ENCODE peak calls at places on chromosome 18, in four cellular contexts. B, F, Y and A are unnamed samples.

GRCh38 chr18:13216092-13216582 is 2.4 kb upstream of the LDLRAD4 start:
- DNase-seq in B (no peak), F (peak; percentile 4), Y (peak; percentile 23), A (peak; percentile 31)

GRCh38 chr18:45749918-45750689 is 26.1 kb downstream of the SLC14A1 start:
- DNase-seq in B (no peak), F (peak; percentile 32), Y (no peak), A (no peak)

GRCh38 chr18:59276047-59276446 is 2.8 kb upstream of the RAX start:
- DNase-seq in B (no peak), F (no peak), Y (no peak), A (no peak)

GRCh38 chr18:4599312-4599711 is 144.2 kb upstream of the DLGAP1 start:
- DNase-seq in B (no peak), F (no peak), Y (no peak), A (no peak)

GRCh38 chr18:70261141-70261788 is 27.6 kb upstream of the SOCS6 start:
- DNase-seq in B (no peak), F (no peak), Y (no peak), A (no peak)

GRCh38 chr18:21167641-21168372 is 56.2 kb upstream of the ROCK1 start:
- DNase-seq in B (no peak), F (no peak), Y (no peak), A (peak; percentile 15)

GRCh38 chr18:60873708-60874107 is 459.5 kb upstream of the CDH20 start:
- DNase-seq in B (no peak), F (no peak), Y (no peak), A (no peak)

GRCh38 chr18:78778651-78779050 is 201.0 kb upstream of the SALL3 start:
- DNase-seq in B (no peak), F (no peak), Y (no peak), A (no peak)

GRCh38 chr18:68439672-68440071 is 275.2 kb downstream of the TMX3 start:
- DNase-seq in B (no peak), F (no peak), Y (no peak), A (no peak)

GRCh38 chr18:74459877-74460276 is 2.8 kb upstream of the DIPK1C start:
- DNase-seq in B (no peak), F (no peak), Y (no peak), A (no peak)

GRCh38 chr18:54155412-54155811 is 69.1 kb downstream of the MBD2 start:
- DNase-seq in B (no peak), F (no peak), Y (no peak), A (no peak)

GRCh38 chr18:61882296-61883004 is 10.4 kb downstream of the RNF152 start:
- DNase-seq in B (no peak), F (no peak), Y (no peak), A (no peak)

GRCh38 chr18:48540329-48541025 is 1.6 kb downstream of the CTIF start:
- DNase-seq in B (peak; percentile 70), F (no peak), Y (no peak), A (no peak)

GRCh38 chr18:427005-427404 is 73.5 kb downstream of the COLEC12 start:
- DNase-seq in B (no peak), F (no peak), Y (no peak), A (no peak)

GRCh38 chr18:13558132-13558531 is 168.2 kb downstream of the FAM210A start:
- DNase-seq in B (peak; percentile 64), F (no peak), Y (peak; percentile 34), A (peak; percentile 31)

GRCh38 chr18:62751341-62751821 is 36.0 kb downstream of the PHLPP1 start:
- DNase-seq in B (no peak), F (no peak), Y (peak; percentile 68), A (no peak)

GRCh38 chr18:31684279-31685096 is at the start of gene B4GALT6:
- DNase-seq in B (peak; percentile 16), F (no peak), Y (peak; percentile 34), A (no peak)

GRCh38 chr18:47931707-47932103 is 1.2 kb upstream of the SMAD2 start:
- DNase-seq in B (peak; percentile 21), F (no peak), Y (no peak), A (no peak)

GRCh38 chr18:33210575-33211189 is 229.8 kb downstream of the CCDC178 start:
- DNase-seq in B (no peak), F (no peak), Y (no peak), A (no peak)

DNA sequence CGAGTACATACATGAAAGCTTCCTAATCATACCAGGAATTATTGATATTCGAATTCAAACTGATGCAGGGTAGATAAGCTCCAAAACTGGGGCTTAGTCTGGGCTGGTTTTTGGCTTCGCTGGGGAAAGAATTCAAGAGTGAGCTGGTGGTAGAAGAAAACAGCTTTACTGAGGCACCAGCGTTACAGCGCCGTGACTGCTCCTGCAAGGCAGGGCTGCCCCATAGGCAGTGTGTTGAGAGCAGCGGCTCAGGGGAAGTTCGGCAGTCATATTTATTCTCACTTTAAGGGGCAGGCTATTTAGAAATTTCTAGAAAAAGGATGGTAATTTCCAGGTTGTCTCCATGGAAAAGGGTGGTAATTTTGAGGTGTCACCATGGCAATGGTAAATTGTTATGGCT is 292.6 kb upstream of the TCF4 start:
- DNase-seq in B (no peak), F (no peak), Y (no peak), A (no peak)
- TF ChIP-seq EGR1 in B (no peak), F (no peak), Y (no peak), A (no peak)

DNA sequence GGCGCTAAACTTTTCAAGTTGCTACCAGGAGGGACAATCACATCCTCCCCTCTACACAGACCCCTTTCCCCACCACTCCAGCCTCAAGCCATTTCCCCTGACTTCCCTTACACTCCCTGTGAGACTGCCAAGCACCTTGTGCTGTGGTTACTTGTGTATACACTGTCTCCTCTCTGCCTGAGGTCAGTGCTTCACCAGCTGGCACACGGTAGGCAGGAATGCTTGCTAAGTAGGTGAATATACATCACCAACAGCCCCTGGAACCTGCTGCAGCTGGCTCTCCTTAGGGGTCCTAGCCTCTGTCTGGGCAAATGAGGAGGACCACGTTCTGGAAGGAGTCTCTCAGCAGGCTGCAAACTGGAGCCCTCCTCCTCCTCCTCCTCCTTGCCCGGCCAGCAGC is 38.3 kb upstream of the ACAA2 start:
- DNase-seq in B (no peak), F (no peak), Y (no peak), A (no peak)
- TF ChIP-seq POLR2AphosphoS5 in B (no peak), F (no peak), Y (no peak), A (no peak)

DNA sequence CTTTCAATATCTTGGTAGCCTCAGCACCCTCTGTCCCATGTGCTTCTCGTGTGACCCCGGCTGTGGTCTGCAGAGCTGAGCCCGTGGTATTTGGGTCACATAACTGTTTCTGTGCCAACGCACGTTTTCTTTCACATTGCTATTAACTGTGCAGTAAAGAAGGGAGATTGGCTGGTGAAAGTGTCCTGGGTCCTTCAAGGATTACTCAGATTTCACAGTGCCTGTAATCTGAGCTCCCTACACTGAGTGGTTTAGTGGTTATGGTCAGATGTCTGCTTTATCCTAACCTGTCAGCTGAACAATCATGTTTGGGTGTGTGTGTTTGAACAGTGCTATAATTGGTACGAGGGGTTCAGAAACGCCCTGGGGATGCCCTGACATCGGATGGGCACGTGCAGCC is 208.3 kb downstream of the VAPA start:
- DNase-seq in B (no peak), F (no peak), Y (no peak), A (no peak)
- TF ChIP-seq EGR1 in B (no peak), F (no peak), Y (no peak), A (no peak)

DNA sequence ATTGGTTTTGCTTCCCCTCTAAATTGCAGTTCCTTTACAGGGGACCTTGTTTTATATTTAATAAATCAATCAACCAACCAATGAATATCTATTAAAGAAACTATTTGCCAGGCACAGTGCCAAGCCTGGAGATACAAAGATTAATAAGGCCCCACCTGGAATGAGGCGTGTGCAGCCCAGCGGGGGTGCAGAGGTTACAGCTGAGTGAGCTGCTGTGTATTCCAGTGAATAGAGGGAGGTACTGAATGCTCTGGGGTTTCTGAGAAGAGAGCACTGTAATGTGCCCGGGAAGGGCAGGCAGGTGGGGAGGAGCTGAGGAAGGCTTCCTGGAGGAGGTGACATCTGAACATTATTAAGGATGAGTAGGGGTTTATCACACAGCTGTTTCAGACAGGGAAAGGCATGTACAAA is 51.9 kb downstream of the LIPG start:
- DNase-seq in B (no peak), F (no peak), Y (no peak), A (no peak)
- TF ChIP-seq POLR2AphosphoS5 in B (no peak), F (no peak), Y (no peak), A (no peak)